ENCODE peak calls at places on chromosomes 3 and 15, in ten cellular contexts. One of them, this sample, is unnamed.
A peak's percentile ranks its signal among the peaks of the same experiment; 100 is the strongest.

GRCh38 chr15:51757463-51757862 is 6.1 kb downstream of the TMOD2 start:
- DNase-seq in GM06990: no peak
- DNase-seq in heart left ventricle: no peak
- DNase-seq in NCI-H524: no peak
- DNase-seq in NCI-H2081: no peak
- DNase-seq in HEK293T: no peak
- DNase-seq in GM20000: no peak
- DNase-seq in Peyer's patch: no peak
- DNase-seq in stimulated activated CD4-positive, alpha-beta T cell treated with anti-CD3 and anti-CD28 coated beads, Interleukin-1b, Interleukin-23, amount 100 ng/mL, for 1 hour: no peak
- DNase-seq in T47D: no peak
- DNase-seq in this sample: no peak

GRCh38 chr3:81395739-81396138 is 365.7 kb downstream of the GBE1 start:
- DNase-seq in heart left ventricle: no peak
- DNase-seq in GM06990: no peak
- DNase-seq in NCI-H2081: no peak
- DNase-seq in GM20000: no peak
- DNase-seq in HEK293T: peak; percentile 13
- DNase-seq in Peyer's patch: no peak
- DNase-seq in stimulated activated CD4-positive, alpha-beta T cell treated with anti-CD3 and anti-CD28 coated beads, Interleukin-1b, Interleukin-23, amount 100 ng/mL, for 1 hour: no peak
- DNase-seq in T47D: no peak
- DNase-seq in NCI-H524: peak; percentile 32
- DNase-seq in this sample: no peak

GRCh38 chr3:120092444-120092843 is 1.8 kb downstream of the GSK3B start:
- DNase-seq in T47D: no peak
- DNase-seq in NCI-H2081: no peak
- DNase-seq in heart left ventricle: no peak
- DNase-seq in GM06990: no peak
- DNase-seq in Peyer's patch: no peak
- DNase-seq in HEK293T: no peak
- DNase-seq in GM20000: no peak
- DNase-seq in NCI-H524: no peak
- DNase-seq in stimulated activated CD4-positive, alpha-beta T cell treated with anti-CD3 and anti-CD28 coated beads, Interleukin-1b, Interleukin-23, amount 100 ng/mL, for 1 hour: no peak
- DNase-seq in this sample: no peak

GRCh38 chr3:120182613-120183524 is 88.6 kb upstream of the GSK3B start:
- DNase-seq in heart left ventricle: no peak
- DNase-seq in T47D: peak; percentile 16
- DNase-seq in NCI-H2081: no peak
- DNase-seq in GM06990: no peak
- DNase-seq in Peyer's patch: no peak
- DNase-seq in HEK293T: no peak
- DNase-seq in GM20000: peak; percentile 36
- DNase-seq in stimulated activated CD4-positive, alpha-beta T cell treated with anti-CD3 and anti-CD28 coated beads, Interleukin-1b, Interleukin-23, amount 100 ng/mL, for 1 hour: no peak
- DNase-seq in NCI-H524: no peak
- DNase-seq in this sample: no peak

GRCh38 chr15:61545763-61546162 is 316.7 kb upstream of the RORA start:
- DNase-seq in HEK293T: no peak
- DNase-seq in Peyer's patch: no peak
- DNase-seq in heart left ventricle: no peak
- DNase-seq in NCI-H524: no peak
- DNase-seq in NCI-H2081: no peak
- DNase-seq in GM06990: no peak
- DNase-seq in T47D: no peak
- DNase-seq in GM20000: no peak
- DNase-seq in stimulated activated CD4-positive, alpha-beta T cell treated with anti-CD3 and anti-CD28 coated beads, Interleukin-1b, Interleukin-23, amount 100 ng/mL, for 1 hour: no peak
- DNase-seq in this sample: no peak

GRCh38 chr3:44198265-44198956 is 43.3 kb upstream of the TOPAZ1 start:
- DNase-seq in GM20000: peak; percentile 74
- DNase-seq in HEK293T: peak; percentile 65
- DNase-seq in NCI-H2081: peak; percentile 51
- DNase-seq in Peyer's patch: peak; percentile 53
- DNase-seq in stimulated activated CD4-positive, alpha-beta T cell treated with anti-CD3 and anti-CD28 coated beads, Interleukin-1b, Interleukin-23, amount 100 ng/mL, for 1 hour: peak; percentile 42
- DNase-seq in GM06990: peak; percentile 16
- DNase-seq in NCI-H524: peak; percentile 72
- DNase-seq in T47D: peak; percentile 71
- DNase-seq in heart left ventricle: peak; percentile 45
- DNase-seq in this sample: peak; percentile 28

GRCh38 chr3:120302361-120302760 is 17.3 kb upstream of the GPR156 start:
- DNase-seq in GM06990: no peak
- DNase-seq in T47D: no peak
- DNase-seq in GM20000: no peak
- DNase-seq in Peyer's patch: no peak
- DNase-seq in heart left ventricle: no peak
- DNase-seq in NCI-H524: no peak
- DNase-seq in HEK293T: no peak
- DNase-seq in stimulated activated CD4-positive, alpha-beta T cell treated with anti-CD3 and anti-CD28 coated beads, Interleukin-1b, Interleukin-23, amount 100 ng/mL, for 1 hour: no peak
- DNase-seq in NCI-H2081: no peak
- DNase-seq in this sample: no peak

GRCh38 chr3:134495980-134496379 is 10.1 kb downstream of the CEP63 start:
- DNase-seq in GM20000: no peak
- DNase-seq in Peyer's patch: no peak
- DNase-seq in T47D: no peak
- DNase-seq in HEK293T: no peak
- DNase-seq in NCI-H524: no peak
- DNase-seq in NCI-H2081: no peak
- DNase-seq in GM06990: no peak
- DNase-seq in stimulated activated CD4-positive, alpha-beta T cell treated with anti-CD3 and anti-CD28 coated beads, Interleukin-1b, Interleukin-23, amount 100 ng/mL, for 1 hour: no peak
- DNase-seq in heart left ventricle: no peak
- DNase-seq in this sample: no peak

GRCh38 chr3:123025642-123026521 is 1.7 kb downstream of the SEMA5B start:
- DNase-seq in heart left ventricle: peak; percentile 36
- DNase-seq in T47D: no peak
- DNase-seq in HEK293T: no peak
- DNase-seq in NCI-H524: no peak
- DNase-seq in NCI-H2081: no peak
- DNase-seq in GM20000: no peak
- DNase-seq in stimulated activated CD4-positive, alpha-beta T cell treated with anti-CD3 and anti-CD28 coated beads, Interleukin-1b, Interleukin-23, amount 100 ng/mL, for 1 hour: no peak
- DNase-seq in Peyer's patch: no peak
- DNase-seq in GM06990: no peak
- DNase-seq in this sample: no peak

GRCh38 chr3:141530133-141530768 is 43.4 kb downstream of the RASA2 start:
- DNase-seq in Peyer's patch: no peak
- DNase-seq in T47D: no peak
- DNase-seq in heart left ventricle: no peak
- DNase-seq in stimulated activated CD4-positive, alpha-beta T cell treated with anti-CD3 and anti-CD28 coated beads, Interleukin-1b, Interleukin-23, amount 100 ng/mL, for 1 hour: no peak
- DNase-seq in NCI-H2081: no peak
- DNase-seq in HEK293T: no peak
- DNase-seq in GM06990: no peak
- DNase-seq in GM20000: no peak
- DNase-seq in NCI-H524: no peak
- DNase-seq in this sample: no peak

GRCh38 chr3:9008550-9009255 is 45.4 kb upstream of the RAD18 start:
- DNase-seq in T47D: no peak
- DNase-seq in stimulated activated CD4-positive, alpha-beta T cell treated with anti-CD3 and anti-CD28 coated beads, Interleukin-1b, Interleukin-23, amount 100 ng/mL, for 1 hour: no peak
- DNase-seq in HEK293T: no peak
- DNase-seq in heart left ventricle: no peak
- DNase-seq in NCI-H524: no peak
- DNase-seq in GM20000: no peak
- DNase-seq in GM06990: no peak
- DNase-seq in Peyer's patch: no peak
- DNase-seq in NCI-H2081: no peak
- DNase-seq in this sample: no peak

GRCh38 chr3:129001817-129002572 is 891 bp downstream of the EFCC1 start:
- DNase-seq in Peyer's patch: no peak
- DNase-seq in GM06990: no peak
- DNase-seq in heart left ventricle: no peak
- DNase-seq in stimulated activated CD4-positive, alpha-beta T cell treated with anti-CD3 and anti-CD28 coated beads, Interleukin-1b, Interleukin-23, amount 100 ng/mL, for 1 hour: no peak
- DNase-seq in GM20000: peak; percentile 35
- DNase-seq in HEK293T: peak; percentile 51
- DNase-seq in NCI-H524: no peak
- DNase-seq in T47D: peak; percentile 48
- DNase-seq in NCI-H2081: peak; percentile 27
- DNase-seq in this sample: peak; percentile 12

GRCh38 chr15:99736702-99737101 is 3.5 kb upstream of the LYSMD4 start:
- DNase-seq in Peyer's patch: no peak
- DNase-seq in GM06990: no peak
- DNase-seq in HEK293T: no peak
- DNase-seq in T47D: no peak
- DNase-seq in NCI-H524: no peak
- DNase-seq in stimulated activated CD4-positive, alpha-beta T cell treated with anti-CD3 and anti-CD28 coated beads, Interleukin-1b, Interleukin-23, amount 100 ng/mL, for 1 hour: no peak
- DNase-seq in heart left ventricle: no peak
- DNase-seq in GM20000: no peak
- DNase-seq in NCI-H2081: no peak
- DNase-seq in this sample: no peak

GRCh38 chr3:11394397-11394796 is 122.2 kb downstream of the ATG7 start:
- DNase-seq in Peyer's patch: no peak
- DNase-seq in stimulated activated CD4-positive, alpha-beta T cell treated with anti-CD3 and anti-CD28 coated beads, Interleukin-1b, Interleukin-23, amount 100 ng/mL, for 1 hour: no peak
- DNase-seq in heart left ventricle: no peak
- DNase-seq in HEK293T: no peak
- DNase-seq in T47D: no peak
- DNase-seq in GM20000: no peak
- DNase-seq in NCI-H524: no peak
- DNase-seq in NCI-H2081: no peak
- DNase-seq in GM06990: no peak
- DNase-seq in this sample: no peak

GRCh38 chr15:94579261-94579660 is 347.9 kb downstream of the MCTP2 start:
- DNase-seq in heart left ventricle: no peak
- DNase-seq in HEK293T: no peak
- DNase-seq in stimulated activated CD4-positive, alpha-beta T cell treated with anti-CD3 and anti-CD28 coated beads, Interleukin-1b, Interleukin-23, amount 100 ng/mL, for 1 hour: no peak
- DNase-seq in NCI-H2081: no peak
- DNase-seq in GM06990: no peak
- DNase-seq in NCI-H524: no peak
- DNase-seq in GM20000: no peak
- DNase-seq in Peyer's patch: no peak
- DNase-seq in T47D: no peak
- DNase-seq in this sample: no peak